ENCODE peak calls at places on chromosome 19, in six cellular contexts. E is GM12865; N is IMR-90; F is stimulated activated CD8-positive, alpha-beta memory T cell treated with anti-CD3 and anti-CD28 coated beads, Interleukin-7, amount 100 ng/mL, for 24 hours; H is T-cell; U is HT1080. T is an unnamed sample.

GRCh38 chr19:17703823-17704463 is 15.3 kb upstream of the MAP1S start:
- DNase-seq in E (peak; percentile 65), N (peak; percentile 31), F (peak; percentile 68), H (peak; percentile 57), U (peak; percentile 40), T (peak; percentile 73)

GRCh38 chr19:29326849-29327840 is 114.2 kb upstream of the UQCRFS1 start:
- DNase-seq in E (no peak), N (no peak), F (no peak), H (no peak), U (no peak), T (no peak)

GRCh38 chr19:45882652-45883585 is 3.0 kb downstream of the IRF2BP1 start:
- DNase-seq in E (peak; percentile 96), N (peak; percentile 82), F (peak; percentile 68), H (peak; percentile 68), U (peak; percentile 90), T (peak; percentile 91)

GRCh38 chr19:50909240-50910070 is 1.7 kb downstream of the KLK4 start:
- DNase-seq in E (peak; percentile 79), N (no peak), F (no peak), H (peak; percentile 2), U (no peak), T (peak; percentile 71)

GRCh38 chr19:48501446-48501960 is 10.1 kb downstream of the LMTK3 start:
- DNase-seq in E (no peak), N (no peak), F (no peak), H (no peak), U (peak; percentile 21), T (peak; percentile 90)

GRCh38 chr19:46813570-46814358 is 25.4 kb upstream of the SLC1A5 start:
- DNase-seq in E (no peak), N (peak; percentile 46), F (no peak), H (no peak), U (peak; percentile 23), T (no peak)

GRCh38 chr19:33690461-33691427 is 69.0 kb downstream of the CHST8 start:
- DNase-seq in E (no peak), N (no peak), F (no peak), H (no peak), U (peak; percentile 23), T (no peak)

GRCh38 chr19:14006766-14007562 is 844 bp upstream of the RFX1 start:
- DNase-seq in E (no peak), N (no peak), F (no peak), H (no peak), U (no peak), T (no peak)

GRCh38 chr19:50344661-50345318 is 15.6 kb upstream of the KCNC3 start:
- DNase-seq in E (peak; percentile 90), N (no peak), F (no peak), H (no peak), U (no peak), T (peak; percentile 96)

GRCh38 chr19:52735734-52736133 is 890 bp upstream of the ZNF611 start:
- DNase-seq in E (no peak), N (no peak), F (no peak), H (no peak), U (no peak), T (no peak)

GRCh38 chr19:9823816-9824215 is 3.9 kb upstream of the UBL5 start:
- DNase-seq in E (no peak), N (no peak), F (no peak), H (no peak), U (no peak), T (no peak)

GRCh38 chr19:46366620-46367277 is 19.9 kb downstream of the PPP5C start:
- DNase-seq in E (no peak), N (no peak), F (no peak), H (no peak), U (no peak), T (no peak)